ENCODE peak calls at places on chromosomes 4 and X, in seven cellular contexts. One of them, this sample, is unnamed.
A peak's percentile ranks its signal among the peaks of the same experiment; 100 is the strongest.

GRCh38 chr4:105966046-105966445 is 70.8 kb downstream of the NPNT start:
- DNase-seq in mesenchymal stem cell: peak; percentile 74
- DNase-seq in adipocyte: peak; percentile 97
- DNase-seq in stomach: no peak
- DNase-seq in aorta: no peak
- DNase-seq in iPS DF 6.9: no peak
- DNase-seq in mammary epithelial cell: peak; percentile 50
- DNase-seq in this sample: no peak

GRCh38 chrX:10350991-10351390 is 194.2 kb downstream of the CLCN4 start:
- DNase-seq in mesenchymal stem cell: peak; percentile 6
- DNase-seq in adipocyte: no peak
- DNase-seq in stomach: no peak
- DNase-seq in aorta: no peak
- DNase-seq in iPS DF 6.9: no peak
- DNase-seq in mammary epithelial cell: peak; percentile 64
- DNase-seq in this sample: no peak

GRCh38 chrX:103628386-103629290 is at the start of gene TCEAL1:
- DNase-seq in mesenchymal stem cell: peak; percentile 63
- DNase-seq in adipocyte: peak; percentile 62
- DNase-seq in stomach: peak; percentile 58
- DNase-seq in aorta: peak; percentile 88
- DNase-seq in iPS DF 6.9: no peak
- DNase-seq in mammary epithelial cell: peak; percentile 16
- DNase-seq in this sample: peak; percentile 85

GRCh38 chr4:7785017-7785416 is 154.6 kb downstream of the AFAP1 start:
- DNase-seq in mesenchymal stem cell: no peak
- DNase-seq in adipocyte: no peak
- DNase-seq in stomach: no peak
- DNase-seq in aorta: peak; percentile 30
- DNase-seq in iPS DF 6.9: no peak
- DNase-seq in mammary epithelial cell: no peak
- DNase-seq in this sample: no peak

GRCh38 chr4:150136481-150136880 is 58.2 kb downstream of the DCLK2 start:
- DNase-seq in mesenchymal stem cell: peak; percentile 63
- DNase-seq in adipocyte: no peak
- DNase-seq in stomach: no peak
- DNase-seq in aorta: no peak
- DNase-seq in iPS DF 6.9: no peak
- DNase-seq in mammary epithelial cell: no peak
- DNase-seq in this sample: no peak

GRCh38 chrX:1398431-1399340 is 6.8 kb upstream of the SLC25A6 start:
- DNase-seq in mesenchymal stem cell: peak; percentile 33
- DNase-seq in adipocyte: no peak
- DNase-seq in stomach: no peak
- DNase-seq in aorta: peak; percentile 77
- DNase-seq in iPS DF 6.9: no peak
- DNase-seq in mammary epithelial cell: no peak
- DNase-seq in this sample: no peak

GRCh38 chrX:46381630-46382029 is 163.6 kb downstream of the ZNF674 start:
- DNase-seq in mesenchymal stem cell: peak; percentile 10
- DNase-seq in adipocyte: peak; percentile 15
- DNase-seq in stomach: no peak
- DNase-seq in aorta: no peak
- DNase-seq in iPS DF 6.9: no peak
- DNase-seq in mammary epithelial cell: peak; percentile 11
- DNase-seq in this sample: peak; percentile 26

GRCh38 chrX:156003486-156004185 is 6.1 kb downstream of the IL9R start:
- DNase-seq in mesenchymal stem cell: no peak
- DNase-seq in adipocyte: no peak
- DNase-seq in stomach: no peak
- DNase-seq in aorta: no peak
- DNase-seq in iPS DF 6.9: no peak
- DNase-seq in mammary epithelial cell: no peak
- DNase-seq in this sample: no peak

GRCh38 chrX:148498067-148498466 is 2.4 kb upstream of the AFF2 start:
- DNase-seq in mesenchymal stem cell: no peak
- DNase-seq in adipocyte: no peak
- DNase-seq in stomach: no peak
- DNase-seq in aorta: no peak
- DNase-seq in iPS DF 6.9: no peak
- DNase-seq in mammary epithelial cell: no peak
- DNase-seq in this sample: no peak

GRCh38 chr4:2598661-2599654 is 62.5 kb downstream of the FAM193A start:
- DNase-seq in mesenchymal stem cell: peak; percentile 39
- DNase-seq in adipocyte: no peak
- DNase-seq in stomach: no peak
- DNase-seq in aorta: no peak
- DNase-seq in iPS DF 6.9: no peak
- DNase-seq in mammary epithelial cell: no peak
- DNase-seq in this sample: no peak

GRCh38 chrX:152641256-152641875 is 3.7 kb downstream of the GABRQ start:
- DNase-seq in mesenchymal stem cell: no peak
- DNase-seq in adipocyte: no peak
- DNase-seq in stomach: no peak
- DNase-seq in aorta: no peak
- DNase-seq in iPS DF 6.9: no peak
- DNase-seq in mammary epithelial cell: no peak
- DNase-seq in this sample: no peak

GRCh38 chr4:147830102-147830463 is 98.2 kb downstream of the ARHGAP10 start:
- DNase-seq in mesenchymal stem cell: no peak
- DNase-seq in adipocyte: no peak
- DNase-seq in stomach: no peak
- DNase-seq in aorta: no peak
- DNase-seq in iPS DF 6.9: no peak
- DNase-seq in mammary epithelial cell: no peak
- DNase-seq in this sample: no peak
- H3K4me1 ChIP-seq in mesenchymal stem cell: peaks cover 9% of the 10 kb centered on the region
- H3K4me1 ChIP-seq in adipocyte: peaks cover 59% of the 10 kb centered on the region
- H3K4me1 ChIP-seq in stomach: peaks cover 64% of the 10 kb centered on the region
- H3K4me1 ChIP-seq in aorta: peaks cover 11% of the 10 kb centered on the region
- H3K4me1 ChIP-seq in iPS DF 6.9: no peaks in the 10 kb centered on the region
- H3K4me1 ChIP-seq in mammary epithelial cell: peaks cover 70% of the 10 kb centered on the region
- H3K4me1 ChIP-seq in this sample: no peaks in the 10 kb centered on the region

GRCh38 chrX:85031505-85031904 is 27.8 kb downstream of the APOOL start:
- DNase-seq in mesenchymal stem cell: no peak
- DNase-seq in adipocyte: no peak
- DNase-seq in stomach: no peak
- DNase-seq in aorta: no peak
- DNase-seq in iPS DF 6.9: no peak
- DNase-seq in mammary epithelial cell: no peak
- DNase-seq in this sample: no peak

GRCh38 chrX:85024562-85024961 is 20.9 kb downstream of the APOOL start:
- DNase-seq in mesenchymal stem cell: no peak
- DNase-seq in adipocyte: no peak
- DNase-seq in stomach: no peak
- DNase-seq in aorta: no peak
- DNase-seq in iPS DF 6.9: no peak
- DNase-seq in mammary epithelial cell: no peak
- DNase-seq in this sample: no peak

GRCh38 chrX:85026170-85026569 is 22.5 kb downstream of the APOOL start:
- DNase-seq in mesenchymal stem cell: no peak
- DNase-seq in adipocyte: no peak
- DNase-seq in stomach: no peak
- DNase-seq in aorta: no peak
- DNase-seq in iPS DF 6.9: no peak
- DNase-seq in mammary epithelial cell: no peak
- DNase-seq in this sample: no peak

GRCh38 chrX:85024044-85024443 is 20.4 kb downstream of the APOOL start:
- DNase-seq in mesenchymal stem cell: no peak
- DNase-seq in adipocyte: no peak
- DNase-seq in stomach: no peak
- DNase-seq in aorta: no peak
- DNase-seq in iPS DF 6.9: no peak
- DNase-seq in mammary epithelial cell: no peak
- DNase-seq in this sample: no peak

GRCh38 chrX:85029043-85029442 is 25.4 kb downstream of the APOOL start:
- DNase-seq in mesenchymal stem cell: no peak
- DNase-seq in adipocyte: no peak
- DNase-seq in stomach: no peak
- DNase-seq in aorta: no peak
- DNase-seq in iPS DF 6.9: no peak
- DNase-seq in mammary epithelial cell: no peak
- DNase-seq in this sample: no peak
- H3K27me3 ChIP-seq in mesenchymal stem cell: no peaks in the 10 kb centered on the region
- H3K27me3 ChIP-seq in adipocyte: no peaks in the 10 kb centered on the region
- H3K27me3 ChIP-seq in stomach: no peaks in the 10 kb centered on the region
- H3K27me3 ChIP-seq in aorta: no peaks in the 10 kb centered on the region
- H3K27me3 ChIP-seq in iPS DF 6.9: no peaks in the 10 kb centered on the region
- H3K27me3 ChIP-seq in mammary epithelial cell: no peaks in the 10 kb centered on the region
- H3K27me3 ChIP-seq in this sample: no peaks in the 10 kb centered on the region

GRCh38 chr4:66956426-66956825 is 588.9 kb downstream of the CENPC start:
- DNase-seq in mesenchymal stem cell: no peak
- DNase-seq in adipocyte: no peak
- DNase-seq in stomach: no peak
- DNase-seq in aorta: peak; percentile 60
- DNase-seq in iPS DF 6.9: no peak
- DNase-seq in mammary epithelial cell: no peak
- DNase-seq in this sample: no peak
- H3K4me1 ChIP-seq in mesenchymal stem cell: no peaks in the 10 kb centered on the region
- H3K4me1 ChIP-seq in adipocyte: no peaks in the 10 kb centered on the region
- H3K4me1 ChIP-seq in stomach: no peaks in the 10 kb centered on the region
- H3K4me1 ChIP-seq in aorta: no peaks in the 10 kb centered on the region
- H3K4me1 ChIP-seq in iPS DF 6.9: no peaks in the 10 kb centered on the region
- H3K4me1 ChIP-seq in mammary epithelial cell: no peaks in the 10 kb centered on the region
- H3K4me1 ChIP-seq in this sample: no peaks in the 10 kb centered on the region

GRCh38 chr4:3836041-3836801 is 70.0 kb downstream of the ADRA2C start:
- DNase-seq in mesenchymal stem cell: no peak
- DNase-seq in adipocyte: no peak
- DNase-seq in stomach: no peak
- DNase-seq in aorta: no peak
- DNase-seq in iPS DF 6.9: no peak
- DNase-seq in mammary epithelial cell: no peak
- DNase-seq in this sample: no peak

GRCh38 chr4:3836802-3837601 is 70.8 kb downstream of the ADRA2C start:
- DNase-seq in mesenchymal stem cell: no peak
- DNase-seq in adipocyte: no peak
- DNase-seq in stomach: no peak
- DNase-seq in aorta: no peak
- DNase-seq in iPS DF 6.9: no peak
- DNase-seq in mammary epithelial cell: no peak
- DNase-seq in this sample: no peak

GRCh38 chr4:3835527-3836040 is 69.4 kb downstream of the ADRA2C start:
- DNase-seq in mesenchymal stem cell: no peak
- DNase-seq in adipocyte: no peak
- DNase-seq in stomach: no peak
- DNase-seq in aorta: no peak
- DNase-seq in iPS DF 6.9: no peak
- DNase-seq in mammary epithelial cell: no peak
- DNase-seq in this sample: no peak

GRCh38 chr4:3834921-3835521 is 68.8 kb downstream of the ADRA2C start:
- DNase-seq in mesenchymal stem cell: no peak
- DNase-seq in adipocyte: no peak
- DNase-seq in stomach: no peak
- DNase-seq in aorta: no peak
- DNase-seq in iPS DF 6.9: no peak
- DNase-seq in mammary epithelial cell: no peak
- DNase-seq in this sample: no peak

GRCh38 chr4:3838437-3839380 is 72.5 kb downstream of the ADRA2C start:
- DNase-seq in mesenchymal stem cell: no peak
- DNase-seq in adipocyte: no peak
- DNase-seq in stomach: no peak
- DNase-seq in aorta: no peak
- DNase-seq in iPS DF 6.9: no peak
- DNase-seq in mammary epithelial cell: no peak
- DNase-seq in this sample: no peak
- H3K27me3 ChIP-seq in mesenchymal stem cell: peaks cover 32% of the 10 kb centered on the region
- H3K27me3 ChIP-seq in adipocyte: peaks cover 76% of the 10 kb centered on the region
- H3K27me3 ChIP-seq in stomach: peaks cover 38% of the 10 kb centered on the region
- H3K27me3 ChIP-seq in aorta: no peaks in the 10 kb centered on the region
- H3K27me3 ChIP-seq in iPS DF 6.9: no peaks in the 10 kb centered on the region
- H3K27me3 ChIP-seq in mammary epithelial cell: no peaks in the 10 kb centered on the region
- H3K27me3 ChIP-seq in this sample: no peaks in the 10 kb centered on the region

GRCh38 chr4:56513517-56513916 is 7.9 kb downstream of the ARL9 start:
- DNase-seq in mesenchymal stem cell: no peak
- DNase-seq in adipocyte: no peak
- DNase-seq in stomach: no peak
- DNase-seq in aorta: no peak
- DNase-seq in iPS DF 6.9: no peak
- DNase-seq in mammary epithelial cell: no peak
- DNase-seq in this sample: no peak

GRCh38 chr4:56505269-56506109 is at the start of gene ARL9:
- DNase-seq in mesenchymal stem cell: peak; percentile 70
- DNase-seq in adipocyte: peak; percentile 67
- DNase-seq in stomach: peak; percentile 70
- DNase-seq in aorta: peak; percentile 85
- DNase-seq in iPS DF 6.9: peak; percentile 43
- DNase-seq in mammary epithelial cell: peak; percentile 45
- DNase-seq in this sample: peak; percentile 65

GRCh38 chr4:56512166-56512565 is 6.6 kb downstream of the ARL9 start:
- DNase-seq in mesenchymal stem cell: peak; percentile 7
- DNase-seq in adipocyte: peak; percentile 41
- DNase-seq in stomach: no peak
- DNase-seq in aorta: no peak
- DNase-seq in iPS DF 6.9: no peak
- DNase-seq in mammary epithelial cell: no peak
- DNase-seq in this sample: no peak

GRCh38 chr4:56506110-56506705 is 617 bp downstream of the ARL9 start:
- DNase-seq in mesenchymal stem cell: peak; percentile 21
- DNase-seq in adipocyte: peak; percentile 18
- DNase-seq in stomach: no peak
- DNase-seq in aorta: no peak
- DNase-seq in iPS DF 6.9: no peak
- DNase-seq in mammary epithelial cell: no peak
- DNase-seq in this sample: no peak

DNA sequence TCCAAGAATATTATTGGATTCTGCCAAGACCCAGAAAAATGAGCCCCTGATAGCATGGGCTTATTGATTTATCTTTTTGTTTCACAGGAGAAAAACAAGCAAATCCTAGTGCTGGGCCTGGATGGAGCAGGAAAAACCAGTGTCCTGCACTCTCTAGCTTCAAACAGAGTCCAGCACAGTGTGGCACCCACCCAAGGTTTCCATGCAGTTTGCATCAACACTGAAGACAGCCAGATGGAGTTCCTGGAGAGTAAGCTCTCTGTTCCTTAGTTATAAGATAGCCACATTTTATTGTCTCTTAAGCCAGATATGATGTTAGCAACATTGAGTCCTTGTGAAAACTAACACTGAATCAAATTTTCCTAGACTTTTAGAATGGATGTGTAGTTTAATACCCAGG is 5.5 kb downstream of the ARL9 start:
- DNase-seq in mesenchymal stem cell: no peak
- DNase-seq in adipocyte: no peak
- DNase-seq in stomach: no peak
- DNase-seq in aorta: no peak
- DNase-seq in iPS DF 6.9: no peak
- DNase-seq in mammary epithelial cell: no peak
- DNase-seq in this sample: no peak
- H3K4me1 ChIP-seq in mesenchymal stem cell: peaks cover 4% of the 10 kb centered on the region
- H3K4me1 ChIP-seq in adipocyte: peaks cover 4% of the 10 kb centered on the region
- H3K4me1 ChIP-seq in stomach: peaks cover 5% of the 10 kb centered on the region
- H3K4me1 ChIP-seq in aorta: no peaks in the 10 kb centered on the region
- H3K4me1 ChIP-seq in iPS DF 6.9: no peaks in the 10 kb centered on the region
- H3K4me1 ChIP-seq in mammary epithelial cell: peaks cover 4% of the 10 kb centered on the region
- H3K4me1 ChIP-seq in this sample: no peaks in the 10 kb centered on the region